ENCODE peak calls at places on chromosome X, in six cellular contexts. One of them, this sample, is unnamed.

GRCh38 chrX:40174594-40175415 is 77.0 kb upstream of the BCOR start:
- DNase-seq in GM12878: no peak
- DNase-seq in K562: no peak
- DNase-seq in GM12891: no peak
- DNase-seq in H1: peak
- DNase-seq in HepG2: peak
- DNase-seq in this sample: no peak

GRCh38 chrX:124209792-124210576 is 122.5 kb upstream of the TEX13D start:
- DNase-seq in GM12878: no peak
- DNase-seq in K562: no peak
- DNase-seq in GM12891: no peak
- DNase-seq in H1: no peak
- DNase-seq in HepG2: no peak
- DNase-seq in this sample: no peak

GRCh38 chrX:1679238-1679637 is 64.4 kb downstream of the ASMT start:
- DNase-seq in GM12878: no peak
- DNase-seq in K562: no peak
- DNase-seq in GM12891: no peak
- DNase-seq in H1: no peak
- DNase-seq in HepG2: no peak
- DNase-seq in this sample: no peak

GRCh38 chrX:150258176-150258425 is 105.0 kb upstream of the MAMLD1 start:
- DNase-seq in GM12878: no peak
- DNase-seq in K562: no peak
- DNase-seq in GM12891: no peak
- DNase-seq in H1: no peak
- DNase-seq in HepG2: no peak
- DNase-seq in this sample: no peak

GRCh38 chrX:8190341-8190830 is 19.3 kb upstream of the VCX2 start:
- DNase-seq in GM12878: no peak
- DNase-seq in K562: no peak
- DNase-seq in GM12891: no peak
- DNase-seq in H1: no peak
- DNase-seq in HepG2: no peak
- DNase-seq in this sample: no peak

GRCh38 chrX:134718329-134719317 is 60.4 kb upstream of the PLAC1 start:
- DNase-seq in GM12878: peak
- DNase-seq in K562: no peak
- DNase-seq in GM12891: no peak
- DNase-seq in H1: no peak
- DNase-seq in HepG2: no peak
- DNase-seq in this sample: no peak

GRCh38 chrX:135596495-135596894 is 76.0 kb downstream of the INTS6L start:
- DNase-seq in GM12878: no peak
- DNase-seq in K562: peak
- DNase-seq in GM12891: peak
- DNase-seq in H1: peak
- DNase-seq in HepG2: peak
- DNase-seq in this sample: peak

GRCh38 chrX:72634321-72634720 is 61.7 kb upstream of the HDAC8 start:
- DNase-seq in GM12878: no peak
- DNase-seq in K562: no peak
- DNase-seq in GM12891: no peak
- DNase-seq in H1: no peak
- DNase-seq in HepG2: no peak
- DNase-seq in this sample: no peak

GRCh38 chrX:69016220-69016941 is 148.9 kb downstream of the PJA1 start:
- DNase-seq in GM12878: no peak
- DNase-seq in K562: no peak
- DNase-seq in GM12891: no peak
- DNase-seq in H1: peak
- DNase-seq in HepG2: no peak
- DNase-seq in this sample: no peak

GRCh38 chrX:43562372-43562771 is 93.7 kb upstream of the MAOA start:
- DNase-seq in GM12878: no peak
- DNase-seq in K562: no peak
- DNase-seq in GM12891: no peak
- DNase-seq in H1: no peak
- DNase-seq in HepG2: no peak
- DNase-seq in this sample: no peak

GRCh38 chrX:132505116-132505515 is 16.3 kb upstream of the MBNL3 start:
- DNase-seq in GM12878: no peak
- DNase-seq in K562: no peak
- DNase-seq in GM12891: no peak
- DNase-seq in H1: no peak
- DNase-seq in HepG2: peak
- DNase-seq in this sample: no peak

GRCh38 chrX:31099536-31100090 is 27.8 kb upstream of the FTHL17 start:
- DNase-seq in GM12878: peak
- DNase-seq in K562: no peak
- DNase-seq in GM12891: no peak
- DNase-seq in H1: no peak
- DNase-seq in HepG2: no peak
- DNase-seq in this sample: no peak

GRCh38 chrX:19156223-19156622 is 34.0 kb upstream of the ADGRG2 start:
- DNase-seq in GM12878: no peak
- DNase-seq in K562: no peak
- DNase-seq in GM12891: no peak
- DNase-seq in H1: no peak
- DNase-seq in HepG2: no peak
- DNase-seq in this sample: no peak

GRCh38 chrX:24607616-24608015 is 39.5 kb downstream of the PCYT1B start:
- DNase-seq in GM12878: no peak
- DNase-seq in K562: no peak
- DNase-seq in GM12891: no peak
- DNase-seq in H1: no peak
- DNase-seq in HepG2: peak
- DNase-seq in this sample: no peak

DNA sequence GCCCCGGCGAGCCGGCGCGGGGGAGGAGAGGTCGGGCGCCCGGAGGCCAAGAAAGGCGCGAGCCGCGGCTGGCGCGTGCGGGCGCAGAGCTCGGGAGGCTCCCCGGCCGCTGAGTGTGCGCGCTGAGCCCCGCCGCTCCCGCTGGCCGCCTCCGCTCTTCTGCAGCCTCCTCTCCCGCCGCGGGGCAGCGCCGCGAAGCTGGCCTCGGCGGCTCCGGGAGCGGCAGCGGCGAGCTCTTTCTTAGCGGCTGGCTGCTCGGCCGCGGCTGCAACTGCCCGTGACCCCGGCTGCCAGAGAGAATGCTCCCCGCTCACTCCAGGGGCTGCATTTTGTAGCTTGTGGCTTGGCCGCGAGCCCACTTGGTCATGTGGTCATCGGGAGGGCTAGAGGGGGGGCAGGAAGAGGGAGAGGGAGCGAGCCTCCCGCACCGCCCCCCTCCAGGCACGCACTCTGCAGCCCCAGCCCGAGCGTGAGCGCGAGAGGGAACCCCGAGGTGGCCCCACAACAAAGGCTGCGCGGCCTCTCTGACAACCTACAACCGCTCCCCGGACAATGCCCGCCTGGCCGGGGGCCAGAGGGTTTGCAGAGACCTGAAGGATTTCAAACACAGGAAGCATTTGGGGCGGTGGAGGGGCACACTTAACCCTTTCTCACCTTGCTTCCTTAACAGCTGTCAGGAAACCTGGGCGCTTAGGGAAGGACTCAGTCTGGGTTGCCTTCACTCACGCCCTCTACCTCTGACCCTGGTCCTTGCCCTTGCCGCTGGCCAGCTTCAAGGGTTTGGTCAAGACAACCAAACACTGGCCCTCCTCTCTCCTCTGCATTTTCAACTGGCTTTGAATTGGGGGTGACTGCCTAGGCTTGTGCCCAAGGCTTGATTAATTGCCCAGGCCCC is at the start of gene APLN:
- DNase-seq in GM12878: no peak
- DNase-seq in K562: peak
- DNase-seq in GM12891: no peak
- DNase-seq in H1: peak
- DNase-seq in HepG2: no peak
- DNase-seq in this sample: no peak
- TF ChIP-seq POLR2A in GM12878: no peak
- TF ChIP-seq POLR2A in K562: no peak
- TF ChIP-seq POLR2A in GM12891: no peak
- TF ChIP-seq POLR2A in H1: no peak
- TF ChIP-seq POLR2A in HepG2: no peak
- TF ChIP-seq POLR2A in this sample: no peak

GRCh38 chrX:427812-428725 is 41.4 kb upstream of the PPP2R3B start:
- DNase-seq in GM12878: no peak
- DNase-seq in K562: peak
- DNase-seq in GM12891: no peak
- DNase-seq in H1: peak
- DNase-seq in HepG2: peak
- DNase-seq in this sample: no peak
- TF ChIP-seq TAF1 in GM12878: no peak
- TF ChIP-seq TAF1 in K562: no peak
- TF ChIP-seq TAF1 in GM12891: no peak
- TF ChIP-seq TAF1 in H1: no peak
- TF ChIP-seq TAF1 in HepG2: no peak
- TF ChIP-seq TAF1 in this sample: no peak

GRCh38 chrX:27321632-27322031 is 141.5 kb downstream of the PPP4R3C start:
- DNase-seq in GM12878: no peak
- DNase-seq in K562: no peak
- DNase-seq in GM12891: no peak
- DNase-seq in H1: no peak
- DNase-seq in HepG2: no peak
- DNase-seq in this sample: no peak
- TF ChIP-seq POLR2A in GM12878: no peak
- TF ChIP-seq POLR2A in K562: no peak
- TF ChIP-seq POLR2A in GM12891: no peak
- TF ChIP-seq POLR2A in H1: no peak
- TF ChIP-seq POLR2A in HepG2: no peak
- TF ChIP-seq POLR2A in this sample: no peak

DNA sequence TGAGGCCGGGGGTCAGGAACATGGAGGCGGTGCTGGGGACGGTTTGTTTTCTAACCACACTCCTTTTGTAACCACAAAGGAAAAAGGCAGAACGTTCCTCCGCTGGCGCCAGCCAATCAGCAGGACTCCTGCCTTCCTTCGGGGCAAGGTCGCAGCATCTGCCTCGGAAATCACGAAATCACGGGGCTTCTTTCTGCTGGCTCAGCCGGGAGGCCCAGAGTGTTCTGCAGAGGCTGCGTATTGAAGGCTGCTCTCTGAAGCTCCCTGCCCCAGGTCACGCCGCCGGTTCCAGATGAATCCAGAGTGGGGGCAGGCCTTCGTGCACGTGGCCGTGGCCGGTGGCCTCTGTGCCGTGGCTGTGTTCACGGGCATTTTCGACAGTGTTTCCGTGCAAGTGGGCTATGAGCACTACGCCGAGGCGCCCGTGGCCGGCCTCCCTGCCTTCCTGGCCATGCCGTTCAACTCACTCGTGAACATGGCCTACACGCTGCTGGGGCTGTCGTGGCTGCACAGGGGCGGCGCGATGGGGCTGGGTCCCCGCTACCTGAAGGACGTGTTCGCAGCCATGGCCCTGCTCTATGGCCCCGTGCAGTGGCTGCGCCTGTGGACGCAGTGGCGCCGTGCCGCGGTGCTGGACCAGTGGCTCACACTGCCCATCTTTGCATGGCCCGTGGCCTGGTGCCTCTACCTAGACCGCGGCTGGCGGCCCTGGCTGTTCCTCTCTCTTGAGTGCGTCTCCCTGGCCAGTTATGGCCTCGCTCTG is 9.4 kb downstream of the TMEM187 start:
- DNase-seq in GM12878: no peak
- DNase-seq in K562: no peak
- DNase-seq in GM12891: no peak
- DNase-seq in H1: no peak
- DNase-seq in HepG2: no peak
- DNase-seq in this sample: no peak
- TF ChIP-seq TAF1 in GM12878: no peak
- TF ChIP-seq TAF1 in K562: no peak
- TF ChIP-seq TAF1 in GM12891: no peak
- TF ChIP-seq TAF1 in H1: no peak
- TF ChIP-seq TAF1 in HepG2: no peak
- TF ChIP-seq TAF1 in this sample: no peak

DNA sequence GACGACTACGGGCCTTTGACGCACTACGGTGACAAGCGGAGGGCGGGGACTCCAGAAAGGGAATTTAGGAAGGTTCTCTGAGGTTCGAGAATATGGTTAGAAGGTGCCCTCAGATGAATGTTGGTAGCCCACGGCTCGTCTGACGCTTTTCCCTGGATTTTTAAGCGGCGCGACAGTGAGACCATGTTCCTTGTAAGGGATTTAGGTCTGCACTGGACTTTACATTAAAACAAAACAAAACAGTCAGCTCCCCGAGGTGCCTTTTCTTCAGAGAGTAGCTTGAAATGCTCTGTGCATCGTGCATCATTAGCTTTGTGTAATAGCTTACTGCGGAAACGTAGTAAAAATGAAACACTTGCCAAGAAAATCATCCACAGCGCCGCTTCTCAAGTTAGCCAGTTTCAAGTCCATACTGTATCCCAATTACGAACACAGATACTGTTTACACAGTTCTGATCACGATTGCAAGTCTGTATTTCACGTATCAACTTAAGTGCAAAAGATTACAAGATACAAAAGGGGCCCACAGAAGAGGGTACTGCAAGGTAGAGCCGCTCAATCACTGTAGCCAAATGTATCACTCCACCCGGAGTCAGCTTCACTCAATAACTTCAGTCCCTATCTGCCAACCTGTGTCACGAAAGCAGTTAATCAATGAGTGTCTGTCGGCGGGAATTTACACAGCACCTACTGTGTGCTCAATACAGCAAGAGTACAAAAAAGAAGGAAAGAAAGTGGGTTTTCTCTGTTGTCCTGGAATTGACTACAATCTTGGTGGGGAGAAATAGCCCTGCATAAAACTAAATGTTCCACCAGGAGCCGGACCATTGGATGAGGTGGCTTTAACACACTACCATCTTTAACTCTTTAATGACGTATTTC is 525 bp upstream of the NKRF start:
- DNase-seq in GM12878: no peak
- DNase-seq in K562: no peak
- DNase-seq in GM12891: no peak
- DNase-seq in H1: no peak
- DNase-seq in HepG2: no peak
- DNase-seq in this sample: no peak
- TF ChIP-seq POLR2A in GM12878: no peak
- TF ChIP-seq POLR2A in K562: peak
- TF ChIP-seq POLR2A in GM12891: no peak
- TF ChIP-seq POLR2A in H1: no peak
- TF ChIP-seq POLR2A in HepG2: no peak
- TF ChIP-seq POLR2A in this sample: no peak

GRCh38 chrX:130060122-130061069 is 49.9 kb downstream of the ELF4 start:
- DNase-seq in GM12878: no peak
- DNase-seq in K562: peak
- DNase-seq in GM12891: peak
- DNase-seq in H1: peak
- DNase-seq in HepG2: peak
- DNase-seq in this sample: peak
- TF ChIP-seq TAF1 in GM12878: no peak
- TF ChIP-seq TAF1 in K562: no peak
- TF ChIP-seq TAF1 in GM12891: no peak
- TF ChIP-seq TAF1 in H1: no peak
- TF ChIP-seq TAF1 in HepG2: no peak
- TF ChIP-seq TAF1 in this sample: no peak

GRCh38 chrX:119468930-119469635 is 839 bp downstream of the SLC25A5 start:
- DNase-seq in GM12878: peak
- DNase-seq in K562: peak
- DNase-seq in GM12891: peak
- DNase-seq in H1: peak
- DNase-seq in HepG2: peak
- DNase-seq in this sample: peak
- TF ChIP-seq POLR2A in GM12878: no peak
- TF ChIP-seq POLR2A in K562: peak
- TF ChIP-seq POLR2A in GM12891: no peak
- TF ChIP-seq POLR2A in H1: no peak
- TF ChIP-seq POLR2A in HepG2: no peak
- TF ChIP-seq POLR2A in this sample: peak

GRCh38 chrX:101619336-101619735 is 1.5 kb upstream of the ARMCX6 start:
- DNase-seq in GM12878: no peak
- DNase-seq in K562: no peak
- DNase-seq in GM12891: no peak
- DNase-seq in H1: no peak
- DNase-seq in HepG2: peak
- DNase-seq in this sample: no peak

GRCh38 chrX:101617211-101618191 is at the start of gene ARMCX6:
- DNase-seq in GM12878: no peak
- DNase-seq in K562: peak
- DNase-seq in GM12891: peak
- DNase-seq in H1: peak
- DNase-seq in HepG2: peak
- DNase-seq in this sample: peak
- TF ChIP-seq TAF1 in GM12878: no peak
- TF ChIP-seq TAF1 in K562: no peak
- TF ChIP-seq TAF1 in GM12891: peak
- TF ChIP-seq TAF1 in H1: peak
- TF ChIP-seq TAF1 in HepG2: no peak
- TF ChIP-seq TAF1 in this sample: no peak

This sample was measured in GM12892.